ENCODE peak calls at places on chromosomes 6 and 20, in four cellular contexts. One of them, this sample, is unnamed. For H4K20me1 and H3K4me1, the result is how much of the 10 kb centered on the place peaks cover.

GRCh38 chr6:106825156-106825555 is 149.4 kb downstream of the CD24 start:
- DNase-seq in K562: no peak
- DNase-seq in HepG2: no peak
- DNase-seq in H1: no peak
- DNase-seq in this sample: no peak

GRCh38 chr6:89479902-89480301 is 47.0 kb downstream of the ANKRD6 start:
- DNase-seq in H1: no peak
- DNase-seq in HepG2: no peak
- DNase-seq in K562: no peak
- DNase-seq in this sample: no peak

GRCh38 chr20:1876975-1877603 is 18.1 kb upstream of the SIRPA start:
- DNase-seq in H1: no peak
- DNase-seq in K562: peak
- DNase-seq in HepG2: no peak
- DNase-seq in this sample: no peak

GRCh38 chr6:96939019-96939805 is 14.7 kb downstream of the KLHL32 start:
- DNase-seq in HepG2: no peak
- DNase-seq in K562: no peak
- DNase-seq in H1: no peak
- DNase-seq in this sample: peak

GRCh38 chr6:41974281-41974825 is 32.7 kb upstream of the CCND3 start:
- DNase-seq in K562: no peak
- DNase-seq in HepG2: no peak
- DNase-seq in H1: no peak
- DNase-seq in this sample: no peak

GRCh38 chr6:125954735-125955410 is 1.7 kb upstream of the HINT3 start:
- DNase-seq in H1: no peak
- DNase-seq in HepG2: no peak
- DNase-seq in K562: no peak
- DNase-seq in this sample: no peak

GRCh38 chr6:113306552-113307145 is 550.5 kb upstream of the MARCKS start:
- DNase-seq in H1: peak
- DNase-seq in HepG2: peak
- DNase-seq in K562: peak
- DNase-seq in this sample: peak

GRCh38 chr6:7151381-7151780 is 43.6 kb downstream of the RREB1 start:
- DNase-seq in HepG2: peak
- DNase-seq in K562: no peak
- DNase-seq in H1: no peak
- DNase-seq in this sample: no peak

GRCh38 chr6:79031821-79032590 is 46.0 kb downstream of the PHIP start:
- DNase-seq in H1: no peak
- DNase-seq in K562: no peak
- DNase-seq in HepG2: no peak
- DNase-seq in this sample: no peak

GRCh38 chr20:47187450-47188195 is 168.9 kb downstream of the ZMYND8 start:
- DNase-seq in H1: no peak
- DNase-seq in HepG2: no peak
- DNase-seq in K562: no peak
- DNase-seq in this sample: no peak

GRCh38 chr20:47191074-47191673 is 165.3 kb downstream of the ZMYND8 start:
- DNase-seq in H1: no peak
- DNase-seq in HepG2: no peak
- DNase-seq in K562: no peak
- DNase-seq in this sample: no peak

GRCh38 chr20:47189060-47189459 is 167.4 kb downstream of the ZMYND8 start:
- DNase-seq in K562: no peak
- DNase-seq in HepG2: no peak
- DNase-seq in H1: no peak
- DNase-seq in this sample: no peak

GRCh38 chr20:47188540-47188939 is 168.0 kb downstream of the ZMYND8 start:
- DNase-seq in K562: no peak
- DNase-seq in HepG2: no peak
- DNase-seq in H1: no peak
- DNase-seq in this sample: no peak
- TF ChIP-seq FOSL1 in K562: no peak
- TF ChIP-seq FOSL1 in HepG2: no peak
- TF ChIP-seq FOSL1 in H1: no peak
- TF ChIP-seq FOSL1 in this sample: no peak

GRCh38 chr6:36969240-36969691 is 14.7 kb downstream of the PI16 start:
- DNase-seq in H1: no peak
- DNase-seq in K562: no peak
- DNase-seq in HepG2: no peak
- DNase-seq in this sample: no peak
- H4K20me1 ChIP-seq in H1: under half
- H4K20me1 ChIP-seq in K562: under half
- H4K20me1 ChIP-seq in HepG2: under half
- H4K20me1 ChIP-seq in this sample: under half

GRCh38 chr6:35495258-35496035 is 1.4 kb downstream of the TEAD3 start:
- DNase-seq in H1: no peak
- DNase-seq in K562: no peak
- DNase-seq in HepG2: no peak
- DNase-seq in this sample: no peak
- H3K4me1 ChIP-seq in H1: half or more
- H3K4me1 ChIP-seq in K562: under half
- H3K4me1 ChIP-seq in HepG2: half or more
- H3K4me1 ChIP-seq in this sample: under half

DNA sequence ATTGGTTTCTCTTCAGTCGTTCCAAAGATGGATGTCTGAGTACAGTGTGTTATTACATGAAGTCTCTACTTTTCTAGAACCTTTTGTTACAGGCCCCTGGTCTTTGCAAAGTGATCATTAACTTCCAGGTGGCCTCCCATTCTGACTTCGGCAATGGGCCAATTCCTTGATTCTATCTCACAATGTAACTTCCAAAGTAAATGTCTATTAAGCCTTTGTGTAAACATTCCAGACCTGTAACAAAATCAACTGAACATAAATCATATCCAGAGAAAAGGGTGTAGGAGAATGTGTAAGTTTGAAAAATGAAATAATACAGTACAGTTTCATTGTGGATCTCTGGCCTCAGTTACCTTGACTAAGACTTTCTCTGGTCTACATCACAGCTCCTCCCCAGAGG is 187.8 kb upstream of the JAG1 start:
- DNase-seq in K562: no peak
- DNase-seq in H1: no peak
- DNase-seq in HepG2: peak
- DNase-seq in this sample: no peak
- TF ChIP-seq FOSL1 in K562: no peak
- TF ChIP-seq FOSL1 in H1: no peak
- TF ChIP-seq FOSL1 in HepG2: no peak
- TF ChIP-seq FOSL1 in this sample: no peak

DNA sequence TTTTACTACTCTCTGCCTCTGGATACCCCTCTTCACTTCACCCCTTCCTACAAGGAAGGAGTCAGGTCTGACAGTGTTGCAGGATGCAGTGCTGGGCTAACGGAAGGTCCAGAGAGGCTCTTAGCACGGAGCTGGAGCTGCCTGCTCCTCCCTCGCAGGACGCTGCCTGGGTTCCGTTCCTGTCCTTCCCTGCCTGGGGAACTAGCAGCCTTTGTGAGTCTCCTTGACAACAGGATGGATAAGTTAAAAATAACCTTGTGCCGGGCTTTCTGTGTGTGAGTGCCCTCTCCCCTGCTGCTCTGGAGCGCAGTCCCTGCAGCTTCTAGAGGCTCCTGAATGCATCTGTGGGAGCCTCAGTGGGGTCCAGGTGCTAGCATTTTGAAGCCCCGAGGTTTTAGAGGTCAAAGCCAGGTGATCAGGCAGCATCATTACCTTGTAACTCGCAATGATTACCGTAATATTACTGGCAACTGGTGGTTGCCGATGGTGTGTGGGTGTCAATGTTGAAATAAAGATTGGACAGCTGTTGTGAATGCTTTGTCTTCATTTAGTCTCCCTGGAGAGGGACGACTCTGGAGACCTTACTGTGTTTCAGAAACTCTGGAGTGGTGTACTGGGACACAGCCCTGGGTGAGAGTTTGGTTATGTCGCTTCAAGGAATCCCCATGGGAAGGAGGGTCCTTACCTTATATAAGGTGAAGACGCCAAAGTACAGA is 44.4 kb downstream of the CDS2 start:
- DNase-seq in H1: no peak
- DNase-seq in K562: no peak
- DNase-seq in HepG2: no peak
- DNase-seq in this sample: no peak
- H4K20me1 ChIP-seq in H1: under half
- H4K20me1 ChIP-seq in K562: under half
- H4K20me1 ChIP-seq in HepG2: under half
- H4K20me1 ChIP-seq in this sample: under half

GRCh38 chr6:132820629-132821381 is 6.4 kb downstream of the RPS12 start:
- DNase-seq in HepG2: peak
- DNase-seq in H1: peak
- DNase-seq in K562: no peak
- DNase-seq in this sample: no peak
- H3K4me1 ChIP-seq in HepG2: under half
- H3K4me1 ChIP-seq in H1: under half
- H3K4me1 ChIP-seq in K562: under half
- H3K4me1 ChIP-seq in this sample: half or more

GRCh38 chr6:16413399-16413798 is 175.0 kb downstream of the GMPR start:
- DNase-seq in HepG2: no peak
- DNase-seq in H1: no peak
- DNase-seq in K562: no peak
- DNase-seq in this sample: no peak
- TF ChIP-seq FOSL1 in HepG2: no peak
- TF ChIP-seq FOSL1 in H1: no peak
- TF ChIP-seq FOSL1 in K562: no peak
- TF ChIP-seq FOSL1 in this sample: no peak

This sample was measured in HCT116.